ENCODE peak calls at places on chromosomes 16 and 17, in nine cellular contexts. P is HCT116, S is A673, J is body of pancreas, A is Peyer's patch, M is prostate gland, D is lung, I is cardiac muscle cell, W is aorta. L is an unnamed sample.
A peak's percentile ranks its signal among the peaks of the same experiment; 100 is the strongest.

GRCh38 chr17:82892869-82893565 is 53.2 kb upstream of the ZNF750 start:
- DNase-seq in S (no peak), M (no peak), I (no peak), W (peak; percentile 49), D (no peak), J (peak; percentile 53), A (peak; percentile 88), P (no peak), L (no peak)

GRCh38 chr17:32912218-32912897 is 15.6 kb upstream of the TMEM98 start:
- DNase-seq in S (no peak), M (peak; percentile 91), W (peak; percentile 84), A (peak; percentile 84), D (peak; percentile 87), J (peak; percentile 93), I (peak; percentile 85), P (no peak), L (peak; percentile 68)

GRCh38 chr16:11914759-11915643 is 755 bp downstream of the GSPT1 start:
- DNase-seq in I (peak; percentile 33), J (peak; percentile 44), W (peak; percentile 71), D (peak; percentile 36), M (peak; percentile 15), P (no peak), S (peak; percentile 44), A (peak; percentile 71), L (no peak)

GRCh38 chr17:2102931-2103398 is 48.1 kb downstream of the HIC1 start:
- DNase-seq in I (peak; percentile 65), A (no peak), P (peak; percentile 15), W (no peak), J (no peak), S (peak; percentile 87), D (no peak), M (no peak), L (no peak)

GRCh38 chr16:50861926-50862325 is 120.0 kb downstream of the CYLD start:
- DNase-seq in P (peak; percentile 46), A (no peak), M (no peak), J (no peak), D (peak; percentile 3), W (no peak), S (peak; percentile 21), I (peak; percentile 81), L (no peak)

GRCh38 chr17:82101767-82102679 is 4.0 kb upstream of the FASN start:
- DNase-seq in J (peak; percentile 40), S (no peak), M (no peak), P (no peak), I (no peak), W (peak; percentile 46), D (no peak), A (no peak), L (no peak)

GRCh38 chr17:64291268-64291851 is 28.3 kb upstream of the TEX2 start:
- DNase-seq in A (no peak), I (no peak), S (peak; percentile 42), P (no peak), W (no peak), D (no peak), J (no peak), M (no peak), L (no peak)

GRCh38 chr16:28098959-28099945 is 35.7 kb upstream of the GSG1L start:
- DNase-seq in I (no peak), W (no peak), P (no peak), D (no peak), A (no peak), S (no peak), J (no peak), M (no peak), L (no peak)

GRCh38 chr16:84925092-84925772 is 86.1 kb downstream of the ZDHHC7 start:
- DNase-seq in P (peak; percentile 35), S (peak; percentile 41), W (peak; percentile 75), I (peak; percentile 39), M (peak; percentile 41), J (peak; percentile 62), A (peak; percentile 78), D (peak; percentile 58), L (no peak)

GRCh38 chr17:2594657-2595085 is 1.2 kb downstream of the PAFAH1B1 start:
- DNase-seq in J (no peak), S (peak; percentile 13), M (no peak), A (no peak), P (no peak), I (peak; percentile 11), W (no peak), D (no peak), L (no peak)

GRCh38 chr16:15592324-15592723 is 50.6 kb downstream of the MARF1 start:
- DNase-seq in I (no peak), P (no peak), M (no peak), D (no peak), A (no peak), J (no peak), S (no peak), W (no peak), L (no peak)

GRCh38 chr16:67435758-67436164 is 4.8 kb downstream of the HSD11B2 start:
- DNase-seq in D (no peak), I (no peak), A (peak; percentile 46), W (peak; percentile 41), J (no peak), M (no peak), S (no peak), P (no peak), L (no peak)

GRCh38 chr17:17567631-17568030 is 23.9 kb downstream of the PEMT start:
- DNase-seq in P (no peak), J (peak; percentile 88), M (peak; percentile 92), S (no peak), W (peak; percentile 87), A (no peak), D (peak; percentile 49), I (peak; percentile 59), L (peak; percentile 62)

GRCh38 chr17:41813699-41814124 is 908 bp downstream of the FKBP10 start:
- DNase-seq in M (no peak), A (no peak), D (no peak), I (no peak), J (no peak), W (no peak), P (no peak), S (no peak), L (no peak)

GRCh38 chr16:84387021-84387420 is 18.7 kb downstream of the ATP2C2 start:
- DNase-seq in W (no peak), A (no peak), S (no peak), I (no peak), M (no peak), P (no peak), D (no peak), J (no peak), L (no peak)

GRCh38 chr17:48997103-48997826 is at the start of gene IGF2BP1:
- DNase-seq in P (no peak), M (no peak), I (peak; percentile 81), A (no peak), S (peak; percentile 97), J (no peak), D (no peak), W (no peak), L (no peak)

GRCh38 chr16:20901441-20902112 is 1.0 kb downstream of the LYRM1 start:
- DNase-seq in S (peak; percentile 26), A (peak; percentile 72), P (no peak), W (peak; percentile 80), I (peak; percentile 67), J (peak; percentile 50), D (peak; percentile 67), M (peak; percentile 57), L (peak; percentile 73)

GRCh38 chr17:35081638-35082037 is 18.1 kb upstream of the RFFL start:
- DNase-seq in S (no peak), I (no peak), P (no peak), A (no peak), M (no peak), J (no peak), D (no peak), W (no peak), L (no peak)

GRCh38 chr17:35083071-35083470 is 19.6 kb upstream of the RFFL start:
- DNase-seq in M (no peak), A (no peak), D (no peak), S (no peak), J (no peak), W (no peak), I (no peak), P (no peak), L (no peak)

GRCh38 chr17:35080536-35080935 is 17.0 kb upstream of the RFFL start:
- DNase-seq in A (no peak), I (no peak), S (no peak), J (no peak), M (no peak), W (no peak), P (no peak), D (no peak), L (no peak)

GRCh38 chr17:35079547-35079946 is 16.0 kb upstream of the RFFL start:
- DNase-seq in I (no peak), W (no peak), M (no peak), J (no peak), P (no peak), D (no peak), A (no peak), S (no peak), L (no peak)

DNA sequence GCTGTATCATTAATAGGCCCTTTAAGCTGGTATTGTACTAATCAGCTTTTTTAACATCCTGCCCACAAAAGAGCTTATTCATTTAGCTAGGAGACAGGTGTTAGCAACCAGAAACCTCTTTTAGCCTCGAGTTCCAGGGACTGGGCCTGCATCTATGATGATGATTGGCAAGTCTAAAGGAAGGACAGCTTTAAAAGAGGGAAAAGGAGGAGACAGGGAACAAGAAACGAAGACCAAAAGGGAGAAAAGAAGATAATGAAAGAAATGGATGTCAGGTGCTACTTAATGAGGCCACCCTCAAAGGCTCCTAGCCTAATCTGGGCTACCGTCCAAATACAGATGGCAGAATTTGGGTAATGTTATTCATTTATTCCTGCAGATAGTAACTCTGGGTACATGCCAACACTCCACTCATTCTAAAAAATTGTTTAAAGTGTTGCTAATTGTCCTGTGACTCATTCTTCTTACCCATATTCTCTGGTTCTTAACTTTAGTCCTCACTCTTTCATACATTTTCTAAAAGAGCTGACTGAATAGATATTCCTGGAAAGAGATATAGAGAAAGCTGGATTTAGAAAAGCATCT is 18.7 kb upstream of the RFFL start:
- DNase-seq in D (no peak), S (peak; percentile 81), A (no peak), W (no peak), J (no peak), P (peak; percentile 81), M (no peak), I (peak; percentile 74), L (no peak)
- H3K4me1 ChIP-seq in D (peaks cover 3% of the 10 kb centered on the region), S (peaks cover 21% of the 10 kb centered on the region), A (peaks cover 25% of the 10 kb centered on the region), W (peaks cover 2% of the 10 kb centered on the region), J (peaks cover 24% of the 10 kb centered on the region), P (peaks cover 61% of the 10 kb centered on the region), M (no peaks in the 10 kb centered on the region), I (peaks cover 4% of the 10 kb centered on the region), L (no peaks in the 10 kb centered on the region)

GRCh38 chr17:57874434-57875108 is 24.7 kb upstream of the MRPS23 start:
- DNase-seq in J (peak; percentile 44), A (peak; percentile 61), D (peak; percentile 48), S (peak; percentile 99), P (no peak), M (no peak), W (peak; percentile 90), I (peak; percentile 94), L (no peak)
- H3K4me3 ChIP-seq in J (no peak overlapping the region), A (peak overlapping the region; percentile 25), D (no peak overlapping the region), S (peak overlapping the region; percentile 20), P (peak overlapping the region; percentile 45), M (no peak overlapping the region), W (no peak overlapping the region), I (peak overlapping the region; percentile 3), L (peak overlapping the region; percentile 37)

GRCh38 chr17:56452469-56452868 is 141.0 kb upstream of the NOG start:
- DNase-seq in A (no peak), D (no peak), M (no peak), J (no peak), W (no peak), I (no peak), S (no peak), P (no peak), L (no peak)
- H3K27ac ChIP-seq in A (no peak overlapping the region), D (no peak overlapping the region), M (no peak overlapping the region), J (no peak overlapping the region), W (no peak overlapping the region), I (no peak overlapping the region), S (no peak overlapping the region), P (no peak overlapping the region), L (no peak overlapping the region)

GRCh38 chr17:35291802-35292201 is 48.9 kb downstream of the SLFN5 start:
- DNase-seq in S (no peak), D (no peak), A (no peak), J (no peak), I (peak; percentile 75), P (no peak), W (no peak), M (no peak), L (no peak)
- H3K4me1 ChIP-seq in S (peaks cover 11% of the 10 kb centered on the region), D (no peaks in the 10 kb centered on the region), A (no peaks in the 10 kb centered on the region), J (no peaks in the 10 kb centered on the region), I (no peaks in the 10 kb centered on the region), P (no peaks in the 10 kb centered on the region), W (no peaks in the 10 kb centered on the region), M (no peaks in the 10 kb centered on the region), L (no peaks in the 10 kb centered on the region)